ENCODE peak calls at places on chromosomes 1 and 21, in five cellular contexts. T is amniotic epithelial cell; V is stimulated activated CD8-positive, alpha-beta memory T cell treated with anti-CD3 and anti-CD28 coated beads, Interleukin-2, amount 100 ng/mL, for 48 hours; D is AG04449; F is activated CD4-positive, alpha-beta memory T cell treated with anti-CD3 and anti-CD28 coated beads for 36 hours. W is an unnamed sample.

GRCh38 chr1:213507472-213508223 is 456.6 kb downstream of the RPS6KC1 start:
- DNase-seq in D (no peak), F (no peak), T (no peak), V (no peak), W (no peak)

GRCh38 chr1:99557556-99558256 is 88.2 kb upstream of the PALMD start:
- DNase-seq in V (no peak), D (no peak), T (peak; percentile 83), F (no peak), W (peak; percentile 61)

GRCh38 chr1:116460261-116460660 is 87.2 kb downstream of the ATP1A1 start:
- DNase-seq in D (no peak), V (no peak), T (no peak), F (no peak), W (no peak)

GRCh38 chr1:8822383-8823294 is 5.2 kb upstream of the RERE start:
- DNase-seq in D (peak; percentile 77), F (no peak), T (peak; percentile 89), V (no peak), W (peak; percentile 93)

GRCh38 chr1:15347182-15347581 is 62.5 kb upstream of the EFHD2 start:
- DNase-seq in F (no peak), T (no peak), V (no peak), D (no peak), W (no peak)

GRCh38 chr1:59816318-59816878 is 1.6 kb downstream of the HOOK1 start:
- DNase-seq in T (no peak), V (no peak), D (no peak), F (no peak), W (no peak)

GRCh38 chr1:67853704-67854103 is 20.4 kb upstream of the GNG12 start:
- DNase-seq in F (peak; percentile 19), D (no peak), T (peak; percentile 83), V (no peak), W (peak; percentile 57)

GRCh38 chr21:14880922-14881321 is 183.9 kb downstream of the NRIP1 start:
- DNase-seq in D (peak; percentile 77), V (no peak), F (no peak), T (peak; percentile 97), W (peak; percentile 64)

GRCh38 chr1:47712596-47713299 is 274.9 kb downstream of the FOXD2 start:
- DNase-seq in T (no peak), F (no peak), V (no peak), D (no peak), W (no peak)

GRCh38 chr1:211812584-211812983 is 18.0 kb downstream of the LPGAT1 start:
- DNase-seq in D (no peak), F (no peak), V (no peak), T (no peak), W (no peak)

GRCh38 chr1:204670152-204670927 is 15.2 kb downstream of the LRRN2 start:
- DNase-seq in D (peak; percentile 9), V (no peak), T (peak; percentile 83), F (no peak), W (peak; percentile 5)

GRCh38 chr1:216306830-216307229 is 116.4 kb downstream of the USH2A start:
- DNase-seq in V (no peak), F (no peak), T (no peak), D (no peak), W (no peak)

GRCh38 chr1:111920221-111921024 is 69.0 kb downstream of the KCND3 start:
- DNase-seq in F (no peak), V (no peak), T (peak; percentile 2), D (peak; percentile 12), W (peak; percentile 7)

GRCh38 chr1:14742181-14742980 is 143.9 kb downstream of the KAZN start:
- DNase-seq in V (no peak), F (no peak), D (peak; percentile 86), T (peak; percentile 65), W (peak; percentile 97)

GRCh38 chr1:1059494-1060280 is 14.4 kb downstream of the RNF223 start:
- DNase-seq in D (no peak), T (peak; percentile 41), V (peak; percentile 91), F (peak; percentile 94), W (no peak)

GRCh38 chr1:50109647-50110075 is 941 bp downstream of the ELAVL4 start:
- DNase-seq in F (no peak), T (no peak), V (no peak), D (no peak), W (no peak)

W was measured in AG09309.